ENCODE peak calls at places on chromosome 1, in six cellular contexts. C is AG04450, A is GM04504, I is gastrocnemius medialis, M is MCF 10A, N is M059J. H is an unnamed sample.

GRCh38 chr1:161314201-161314981 is at the start of gene SDHC:
- DNase-seq in N (peak), A (peak), M (peak), I (peak), C (peak), H (peak)

GRCh38 chr1:69913967-69914366 is 291.4 kb downstream of the LRRC40 start:
- DNase-seq in I (no peak), C (peak), N (peak), A (peak), M (no peak), H (no peak)

GRCh38 chr1:2961081-2961480 is 60.2 kb upstream of the ACTRT2 start:
- DNase-seq in C (no peak), I (no peak), A (no peak), N (no peak), M (no peak), H (no peak)

GRCh38 chr1:31904339-31905092 is 33.7 kb downstream of the PTP4A2 start:
- DNase-seq in M (peak), A (no peak), N (peak), I (no peak), C (no peak), H (no peak)

GRCh38 chr1:183137782-183138181 is 48.3 kb upstream of the LAMC2 start:
- DNase-seq in N (no peak), I (no peak), A (peak), C (no peak), M (peak), H (no peak)

GRCh38 chr1:1672181-1672965 is 13.6 kb upstream of the CDK11B start:
- DNase-seq in N (no peak), M (no peak), C (no peak), I (no peak), A (no peak), H (no peak)

GRCh38 chr1:212486591-212486963 is 53.9 kb downstream of the NENF start:
- DNase-seq in N (no peak), C (no peak), I (no peak), M (no peak), A (no peak), H (no peak)

GRCh38 chr1:117616967-117617366 is 11.1 kb downstream of the TENT5C start:
- DNase-seq in M (no peak), N (no peak), C (no peak), I (no peak), A (no peak), H (no peak)

GRCh38 chr1:116966791-116967190 is 34.8 kb upstream of the CD101 start:
- DNase-seq in M (no peak), N (no peak), I (no peak), A (peak), C (no peak), H (no peak)

GRCh38 chr1:176341656-176342055 is 121.3 kb upstream of the PAPPA2 start:
- DNase-seq in A (no peak), I (no peak), M (no peak), C (no peak), N (no peak), H (no peak)

GRCh38 chr1:78606274-78606673 is 14.0 kb upstream of the IFI44L start:
- DNase-seq in M (no peak), C (no peak), N (no peak), A (no peak), I (no peak), H (no peak)

GRCh38 chr1:78607334-78607927 is 12.8 kb upstream of the IFI44L start:
- DNase-seq in I (no peak), N (peak), C (no peak), A (no peak), M (peak), H (no peak)

GRCh38 chr1:232873931-232874330 is 68.7 kb downstream of the MAP10 start:
- DNase-seq in A (no peak), I (no peak), M (no peak), N (peak), C (no peak), H (no peak)

H was measured in NCI-H1417.